ENCODE peak calls at places on chromosomes 7 and 10, in eight cellular contexts. V is lower lobe of right lung, A is osteoblast, J is BE2C, T is uterus, K is GM23338, Y is A549, D is HepG2. W is an unnamed sample.

GRCh38 chr10:15802375-15802949 is 57.8 kb downstream of the MINDY3 start:
- DNase-seq in Y (no peak), K (no peak), D (no peak), J (no peak), T (no peak), A (no peak), V (no peak), W (no peak)

GRCh38 chr10:932589-932988 is 1.1 kb upstream of the LARP4B start:
- DNase-seq in J (no peak), V (peak), T (peak), D (no peak), A (peak), K (peak), Y (no peak), W (no peak)

GRCh38 chr7:70635633-70636032 is 496.3 kb upstream of the GALNT17 start:
- DNase-seq in J (no peak), D (no peak), T (no peak), K (no peak), V (no peak), A (no peak), Y (no peak), W (no peak)

GRCh38 chr7:20697351-20697750 is 81.9 kb downstream of the ABCB5 start:
- DNase-seq in D (no peak), T (no peak), J (no peak), Y (no peak), V (no peak), A (no peak), K (no peak), W (no peak)

GRCh38 chr10:101221479-101222246 is 7.6 kb downstream of the LBX1 start:
- DNase-seq in J (no peak), A (peak), T (no peak), K (no peak), V (no peak), Y (no peak), D (no peak), W (no peak)

GRCh38 chr10:130254168-130255061 is 118.2 kb downstream of the GLRX3 start:
- DNase-seq in A (no peak), Y (no peak), K (no peak), T (no peak), J (no peak), D (no peak), V (no peak), W (no peak)

GRCh38 chr10:71729023-71729649 is 9.6 kb upstream of the C10orf105 start:
- DNase-seq in J (peak), Y (peak), T (no peak), A (no peak), D (peak), V (peak), K (no peak), W (no peak)

GRCh38 chr10:51300617-51301350 is 226.5 kb downstream of the PRKG1 start:
- DNase-seq in K (no peak), J (no peak), A (no peak), Y (no peak), V (no peak), D (no peak), T (no peak), W (no peak)

GRCh38 chr7:104982773-104983619 is 31.0 kb upstream of the KMT2E start:
- DNase-seq in V (no peak), A (no peak), J (no peak), K (no peak), T (no peak), Y (no peak), D (no peak), W (no peak)

GRCh38 chr7:69608049-69608448 is 9.8 kb downstream of the AUTS2 start:
- DNase-seq in A (no peak), J (no peak), T (no peak), K (no peak), V (no peak), Y (no peak), D (no peak), W (no peak)

GRCh38 chr10:34320265-34320664 is 494.8 kb downstream of the PARD3 start:
- DNase-seq in T (no peak), A (no peak), K (no peak), Y (no peak), J (peak), V (no peak), D (no peak), W (no peak)

GRCh38 chr7:1026721-1027151 is 17.6 kb upstream of the GPR146 start:
- DNase-seq in J (no peak), Y (no peak), T (no peak), V (no peak), D (no peak), A (no peak), K (no peak), W (no peak)

GRCh38 chr7:47636693-47637175 is 54.8 kb upstream of the TNS3 start:
- DNase-seq in A (no peak), V (no peak), K (no peak), Y (no peak), D (no peak), T (no peak), J (no peak), W (no peak)

GRCh38 chr7:43785425-43785824 is 26.9 kb downstream of the BLVRA start:
- DNase-seq in A (peak), D (no peak), K (no peak), T (peak), Y (peak), V (no peak), J (no peak), W (no peak)

GRCh38 chr7:22016547-22016946 is 70.8 kb upstream of the CDCA7L start:
- DNase-seq in Y (no peak), K (no peak), D (no peak), J (no peak), V (no peak), A (no peak), T (no peak), W (no peak)

GRCh38 chr7:146116452-146117219 is at the start of gene CNTNAP2:
- DNase-seq in Y (no peak), A (peak), K (peak), T (no peak), D (no peak), V (no peak), J (peak), W (no peak)

GRCh38 chr7:28389504-28390385 is 22.6 kb upstream of the CREB5 start:
- DNase-seq in D (peak), J (peak), K (peak), T (no peak), A (no peak), V (no peak), Y (peak), W (peak)

GRCh38 chr7:131346885-131347592 is 19.4 kb downstream of the MKLN1 start:
- DNase-seq in J (no peak), D (no peak), V (no peak), A (no peak), K (peak), T (no peak), Y (no peak), W (peak)

GRCh38 chr10:91665842-91666241 is 33.0 kb upstream of the PPP1R3C start:
- DNase-seq in V (no peak), T (no peak), A (no peak), D (no peak), Y (no peak), J (peak), K (no peak), W (no peak)

GRCh38 chr7:6385110-6385792 is 62.5 kb downstream of the DAGLB start:
- DNase-seq in D (peak), Y (peak), T (no peak), J (no peak), V (no peak), A (peak), K (no peak), W (peak)

GRCh38 chr7:76507723-76508406 is 2.5 kb upstream of the UPK3B start:
- DNase-seq in Y (peak), V (no peak), T (no peak), K (peak), J (no peak), A (no peak), D (no peak), W (no peak)

GRCh38 chr10:88849224-88849623 is 2.4 kb downstream of the ANKRD22 start:
- DNase-seq in V (no peak), D (no peak), T (no peak), K (no peak), Y (no peak), A (no peak), J (no peak), W (no peak)

GRCh38 chr7:40133561-40134427 is 628 bp downstream of the MPLKIP start:
- DNase-seq in A (peak), T (no peak), Y (no peak), V (no peak), D (peak), K (peak), J (no peak), W (no peak)

GRCh38 chr7:23698822-23699221 is 11.2 kb upstream of the STK31 start:
- DNase-seq in D (no peak), V (no peak), J (no peak), A (no peak), T (no peak), K (no peak), Y (no peak), W (no peak)

GRCh38 chr10:12507165-12507870 is 158.0 kb downstream of the CAMK1D start:
- DNase-seq in D (no peak), J (no peak), Y (no peak), A (no peak), T (no peak), K (no peak), V (no peak), W (no peak)

GRCh38 chr7:35748348-35748747 is 52.5 kb upstream of the SEPTIN7 start:
- DNase-seq in V (no peak), T (no peak), K (peak), A (no peak), D (no peak), J (no peak), Y (no peak), W (no peak)

GRCh38 chr10:110353244-110354119 is 48.8 kb upstream of the SMNDC1 start:
- DNase-seq in D (no peak), K (peak), V (no peak), Y (peak), J (no peak), A (peak), T (no peak), W (no peak)

GRCh38 chr7:139875821-139876241 is 46.8 kb downstream of the TBXAS1 start:
- DNase-seq in V (peak), Y (peak), T (no peak), J (no peak), K (no peak), A (no peak), D (no peak), W (no peak)

GRCh38 chr7:466465-467191 is 53.0 kb downstream of the PDGFA start:
- DNase-seq in D (no peak), J (no peak), A (no peak), T (no peak), Y (no peak), K (no peak), V (no peak), W (no peak)

GRCh38 chr7:155763721-155764431 is 48.4 kb downstream of the SHH start:
- DNase-seq in D (no peak), A (no peak), J (no peak), V (no peak), Y (no peak), K (no peak), T (no peak), W (no peak)

GRCh38 chr10:21464134-21464533 is 61.3 kb downstream of the SKIDA1 start:
- DNase-seq in J (no peak), T (no peak), K (no peak), Y (no peak), V (no peak), A (no peak), D (no peak), W (no peak)

GRCh38 chr10:15591431-15591830 is 128.3 kb downstream of the ITGA8 start:
- DNase-seq in Y (no peak), V (no peak), D (no peak), J (no peak), T (no peak), A (no peak), K (no peak), W (no peak)

GRCh38 chr10:58570307-58570723 is 57.6 kb downstream of the BICC1 start:
- DNase-seq in T (no peak), V (no peak), A (no peak), K (no peak), D (no peak), J (no peak), Y (no peak), W (no peak)

GRCh38 chr7:2609001-2609411 is 22.8 kb upstream of the TTYH3 start:
- DNase-seq in T (no peak), J (no peak), A (peak), V (no peak), Y (peak), D (peak), K (peak), W (no peak)

GRCh38 chr10:65952086-65952485 is 973.8 kb upstream of the LRRTM3 start:
- DNase-seq in A (no peak), V (no peak), D (no peak), T (no peak), Y (no peak), K (no peak), J (no peak), W (no peak)

GRCh38 chr7:52163311-52163710 is 846.7 kb upstream of the COBL start:
- DNase-seq in D (no peak), J (peak), T (no peak), Y (no peak), K (no peak), V (no peak), A (no peak), W (no peak)

GRCh38 chr7:52168085-52168484 is 851.5 kb upstream of the COBL start:
- DNase-seq in A (no peak), J (peak), V (no peak), Y (peak), T (no peak), K (peak), D (peak), W (no peak)
- TF ChIP-seq CTCF in A (no peak), J (peak), V (peak), Y (no peak), T (no peak), K (peak), D (peak), W (peak)

GRCh38 chr7:150448789-150449147 is 1.7 kb upstream of the GIMAP8 start:
- DNase-seq in K (peak), J (peak), T (peak), A (peak), D (peak), V (peak), Y (peak), W (peak)
- H3K4me3 ChIP-seq in K (no peak), J (no peak), T (no peak), A (no peak), D (no peak), V (peak), Y (no peak), W (no peak)

GRCh38 chr7:108120943-108121342 is 9.2 kb downstream of the LAMB4 start:
- DNase-seq in D (no peak), T (no peak), A (no peak), V (no peak), K (no peak), J (no peak), Y (no peak), W (no peak)

GRCh38 chr7:108122181-108122580 is 8.0 kb downstream of the LAMB4 start:
- DNase-seq in A (no peak), D (no peak), Y (no peak), J (no peak), V (no peak), T (no peak), K (no peak), W (no peak)

GRCh38 chr7:108120196-108120595 is 10.0 kb downstream of the LAMB4 start:
- DNase-seq in T (no peak), D (no peak), Y (no peak), V (no peak), A (no peak), J (no peak), K (no peak), W (no peak)

GRCh38 chr7:108114117-108114841 is 15.9 kb downstream of the LAMB4 start:
- DNase-seq in Y (peak), K (peak), A (no peak), T (no peak), J (peak), V (no peak), D (peak), W (no peak)

GRCh38 chr7:108118959-108119358 is 11.2 kb downstream of the LAMB4 start:
- DNase-seq in T (no peak), J (no peak), K (peak), D (no peak), V (no peak), Y (no peak), A (no peak), W (no peak)
- TF ChIP-seq CTCF in T (no peak), J (peak), K (peak), D (no peak), V (no peak), Y (no peak), A (peak), W (no peak)

DNA sequence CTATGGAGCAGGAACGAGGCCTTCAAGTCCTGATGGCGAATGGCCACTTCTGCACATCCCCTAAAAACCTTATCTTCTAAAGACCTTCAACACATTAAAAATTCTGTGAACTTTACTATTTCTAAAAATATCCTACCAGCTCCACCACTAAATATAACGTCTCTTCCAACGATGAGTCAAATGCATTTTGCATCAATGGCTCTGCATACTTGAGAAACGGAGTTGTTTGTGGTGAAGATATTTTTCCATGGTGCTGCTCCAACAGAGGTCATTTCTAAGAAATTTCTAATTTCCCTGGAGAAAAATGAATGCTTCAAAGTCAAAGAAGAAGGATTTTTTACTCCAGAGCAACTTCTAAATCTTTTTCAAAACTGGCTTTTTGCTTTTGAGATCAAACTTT is 258.3 kb downstream of the KLF6 start:
- DNase-seq in Y (no peak), A (peak), V (no peak), D (no peak), J (no peak), K (no peak), T (no peak), W (no peak)
- H3K4me3 ChIP-seq in Y (no peak), A (no peak), V (no peak), D (no peak), J (no peak), K (no peak), T (no peak), W (no peak)

DNA sequence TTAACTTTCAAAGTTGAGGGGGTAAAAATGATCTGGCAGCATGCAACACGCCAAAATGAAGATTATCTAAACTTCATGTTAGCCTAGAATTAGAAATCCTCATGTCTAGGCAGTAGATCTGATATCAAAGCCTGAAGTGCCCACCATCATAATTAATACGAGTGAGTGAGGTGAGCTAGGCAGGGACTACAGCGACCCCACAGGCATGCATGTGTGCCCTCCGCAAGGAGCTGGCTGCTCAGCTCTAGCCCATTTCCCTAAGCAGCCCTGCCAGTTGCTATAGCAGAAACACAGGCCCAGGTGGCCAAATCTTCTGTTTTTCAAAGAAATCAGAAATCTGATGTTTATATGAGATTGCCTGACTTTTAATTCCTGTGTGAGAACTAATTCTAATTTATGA is 93.1 kb upstream of the IFRD1 start:
- DNase-seq in K (peak), Y (no peak), V (no peak), D (no peak), T (no peak), A (no peak), J (peak), W (no peak)
- TF ChIP-seq CTCF in K (peak), Y (no peak), V (no peak), D (peak), T (no peak), A (no peak), J (peak), W (no peak)

GRCh38 chr10:31678573-31679122 is 250.0 kb downstream of the ARHGAP12 start:
- DNase-seq in Y (no peak), K (no peak), D (no peak), T (no peak), A (no peak), V (no peak), J (no peak), W (no peak)
- H3K4me3 ChIP-seq in Y (no peak), K (no peak), D (no peak), T (no peak), A (no peak), V (no peak), J (no peak), W (no peak)

GRCh38 chr7:142811154-142811737 is 40.5 kb downstream of the PRSS2 start:
- DNase-seq in K (peak), A (no peak), Y (peak), D (peak), V (no peak), J (no peak), T (no peak), W (peak)
- TF ChIP-seq CTCF in K (peak), A (peak), Y (peak), D (peak), V (peak), J (peak), T (peak), W (peak)

GRCh38 chr7:144384555-144385245 is 18.8 kb downstream of the NOBOX start:
- DNase-seq in A (peak), J (no peak), V (no peak), Y (peak), D (no peak), T (no peak), K (peak), W (no peak)
- H3K4me3 ChIP-seq in A (peak), J (no peak), V (no peak), Y (no peak), D (no peak), T (no peak), K (no peak), W (no peak)

DNA sequence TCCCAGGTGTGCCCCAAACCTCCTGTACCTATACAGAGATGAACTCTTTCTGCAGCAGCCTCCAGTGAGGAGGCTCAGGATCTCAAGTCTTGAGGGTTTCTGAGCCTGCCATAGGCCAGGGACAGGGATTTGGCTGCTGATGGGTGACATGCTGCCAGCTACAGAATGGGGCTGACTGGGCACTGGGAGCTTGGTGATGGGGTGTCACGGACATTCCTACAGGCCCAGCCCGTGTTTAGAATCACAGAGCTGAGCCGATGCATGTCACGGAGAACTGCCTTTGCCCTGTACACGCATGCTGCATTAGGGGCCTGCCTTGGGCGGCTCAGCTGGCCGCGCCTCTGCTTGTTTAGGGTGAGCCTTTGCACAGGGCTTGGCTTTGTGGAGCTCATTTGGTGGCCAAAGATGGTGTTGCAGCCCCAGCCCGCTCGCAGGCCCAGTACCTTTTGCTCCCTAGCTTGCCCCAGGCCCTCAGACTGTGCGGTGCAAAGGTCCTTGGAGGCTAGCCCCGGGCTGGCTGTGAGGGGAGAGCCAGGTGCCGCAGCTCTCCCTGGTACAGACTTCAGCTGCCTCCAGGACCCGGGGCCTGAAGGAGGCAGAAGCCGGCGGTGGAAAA is 108.4 kb upstream of the BTBD16 start:
- DNase-seq in K (peak), J (peak), D (peak), Y (no peak), V (no peak), A (peak), T (no peak), W (no peak)
- TF ChIP-seq CTCF in K (peak), J (peak), D (no peak), Y (no peak), V (no peak), A (peak), T (no peak), W (no peak)

W was measured in LNCaP clone FGC.